ENCODE peak calls at places on chromosomes 2 and 18, in eight cellular contexts. W is RPMI7951, G is AG20443, C is cardiac fibroblast, P is H7, S is ascending aorta, N is GM13976, H is colonic mucosa. J is an unnamed sample.

GRCh38 chr2:144015655-144016245 is 504.2 kb downstream of the ZEB2 start:
- DNase-seq in N (no peak), H (no peak), P (no peak), W (peak), G (peak), S (no peak), C (peak), J (no peak)

GRCh38 chr2:24816404-24816803 is 23.2 kb downstream of the CENPO start:
- DNase-seq in H (peak), S (peak), P (no peak), N (no peak), W (no peak), G (no peak), C (no peak), J (no peak)

GRCh38 chr2:44169155-44169898 is 652 bp downstream of the PPM1B start:
- DNase-seq in G (peak), H (peak), C (peak), S (peak), N (peak), P (peak), W (peak), J (peak)

GRCh38 chr2:121086450-121086849 is 198.6 kb downstream of the TFCP2L1 start:
- DNase-seq in S (no peak), G (no peak), P (peak), N (no peak), H (no peak), W (no peak), C (no peak), J (no peak)

GRCh38 chr2:38496927-38497669 is 105.6 kb downstream of the HNRNPLL start:
- DNase-seq in S (peak), W (no peak), P (no peak), N (no peak), G (no peak), H (no peak), C (no peak), J (no peak)

GRCh38 chr18:58993260-58993659 is 128.6 kb downstream of the ZNF532 start:
- DNase-seq in S (no peak), P (no peak), C (peak), N (no peak), G (peak), W (peak), H (no peak), J (no peak)

GRCh38 chr2:4340536-4340935 is 637.2 kb downstream of the DCDC2C start:
- DNase-seq in S (no peak), H (no peak), C (no peak), P (no peak), N (no peak), G (no peak), W (no peak), J (no peak)

GRCh38 chr2:192278701-192279100 is 84.0 kb upstream of the TMEFF2 start:
- DNase-seq in H (no peak), G (no peak), S (no peak), N (no peak), W (no peak), P (no peak), C (no peak), J (no peak)

GRCh38 chr2:126656311-126657145 is 570 bp downstream of the GYPC start:
- DNase-seq in P (peak), S (peak), W (peak), H (no peak), G (peak), C (peak), N (peak), J (peak)